ENCODE peak calls at places on chromosomes 4 and X, in five cellular contexts. A, W, R, O and E are unnamed samples.
A peak's percentile ranks its signal among the peaks of the same experiment; 100 is the strongest.

GRCh38 chr4:183455431-183456145 is 11.2 kb downstream of the CDKN2AIP start:
- DNase-seq in A (no peak), R (no peak), O (no peak), W (no peak), E (no peak)

GRCh38 chr4:164997324-164997723 is 19.9 kb upstream of the TRIM61 start:
- DNase-seq in A (no peak), R (peak; percentile 20), O (no peak), W (no peak), E (no peak)

GRCh38 chr4:109559625-109559982 is 442 bp upstream of the MCUB start:
- DNase-seq in A (no peak), R (peak; percentile 33), W (peak; percentile 68), O (peak; percentile 88), E (no peak)

GRCh38 chrX:9943420-9943819 is 23.7 kb upstream of the CLDN34 start:
- DNase-seq in O (no peak), W (no peak), A (no peak), R (no peak), E (no peak)

GRCh38 chrX:20740443-20740842 is 473.7 kb upstream of the RPS6KA3 start:
- DNase-seq in O (no peak), R (no peak), W (no peak), A (peak; percentile 21), E (no peak)

GRCh38 chr4:185142563-185142910 is 529 bp upstream of the SLC25A4 start:
- DNase-seq in W (no peak), R (no peak), O (no peak), A (no peak), E (no peak)

GRCh38 chr4:107997001-107997788 is 7.5 kb downstream of the HADH start:
- DNase-seq in R (no peak), A (no peak), O (no peak), W (no peak), E (peak; percentile 52)

GRCh38 chr4:85867281-85867680 is 392.3 kb downstream of the ARHGAP24 start:
- DNase-seq in A (no peak), O (no peak), R (no peak), W (no peak), E (no peak)

GRCh38 chr4:147830987-147831386 is 99.1 kb downstream of the ARHGAP10 start:
- DNase-seq in W (no peak), O (no peak), A (no peak), R (no peak), E (no peak)

GRCh38 chrX:71492086-71493065 is 40.5 kb upstream of the OGT start:
- DNase-seq in O (peak; percentile 93), A (no peak), R (no peak), W (peak; percentile 71), E (peak; percentile 61)

GRCh38 chr4:114272226-114272625 is 292.8 kb upstream of the ARSJ start:
- DNase-seq in O (no peak), R (no peak), W (no peak), A (no peak), E (no peak)

GRCh38 chrX:66625525-66625924 is 13.4 kb downstream of the EDA2R start:
- DNase-seq in O (no peak), A (no peak), W (no peak), R (peak; percentile 72), E (no peak)

GRCh38 chr4:60396680-60397079 is 803.4 kb upstream of the ADGRL3 start:
- DNase-seq in O (no peak), W (no peak), A (no peak), R (no peak), E (no peak)

GRCh38 chrX:1529328-1529727 is 7.7 kb downstream of the P2RY8 start:
- DNase-seq in A (no peak), R (no peak), W (peak; percentile 38), O (peak; percentile 64), E (no peak)

GRCh38 chrX:100636321-100636991 is at the start of gene TSPAN6:
- DNase-seq in R (no peak), O (peak; percentile 93), A (peak; percentile 87), W (peak; percentile 77), E (peak; percentile 60)

GRCh38 chr4:173591760-173592159 is 61.7 kb upstream of the HAND2 start:
- DNase-seq in A (peak; percentile 20), R (no peak), W (no peak), O (no peak), E (no peak)

GRCh38 chr4:1445716-1446445 is 39.6 kb upstream of the NKX1-1 start:
- DNase-seq in A (no peak), O (no peak), W (no peak), R (no peak), E (no peak)

GRCh38 chr4:87005690-87006461 is 71.1 kb downstream of the AFF1 start:
- DNase-seq in O (no peak), W (no peak), A (peak; percentile 52), R (peak; percentile 43), E (no peak)

GRCh38 chrX:150841466-150842197 is 56.8 kb downstream of the CD99L2 start:
- DNase-seq in O (no peak), R (no peak), A (no peak), W (no peak), E (no peak)

GRCh38 chr4:173891072-173891471 is 361.0 kb upstream of the HAND2 start:
- DNase-seq in A (no peak), O (no peak), R (no peak), W (no peak), E (no peak)

GRCh38 chrX:115023139-115023538 is 5.7 kb upstream of the IL13RA2 start:
- DNase-seq in R (no peak), W (no peak), O (no peak), A (no peak), E (no peak)

GRCh38 chr4:87835732-87836131 is 3.0 kb downstream of the MEPE start:
- DNase-seq in W (no peak), A (no peak), O (no peak), R (no peak), E (no peak)

GRCh38 chr4:127708985-127709384 is 21.2 kb upstream of the SLC25A31 start:
- DNase-seq in O (no peak), A (no peak), W (no peak), R (no peak), E (no peak)

GRCh38 chrX:123504047-123504446 is 228.8 kb downstream of the THOC2 start:
- DNase-seq in W (no peak), A (no peak), R (no peak), O (no peak), E (no peak)

GRCh38 chr4:89486042-89486441 is 178.4 kb upstream of the GPRIN3 start:
- DNase-seq in O (no peak), R (no peak), W (no peak), A (no peak), E (no peak)

GRCh38 chrX:104351173-104351769 is 96.5 kb upstream of the ESX1 start:
- DNase-seq in R (no peak), W (no peak), A (no peak), O (no peak), E (no peak)

GRCh38 chr4:177235026-177235425 is 74.6 kb upstream of the NEIL3 start:
- DNase-seq in A (no peak), R (no peak), W (no peak), O (no peak), E (no peak)

GRCh38 chrX:41906515-41907165 is 16.7 kb downstream of the CASK start:
- DNase-seq in A (no peak), O (no peak), R (no peak), W (no peak), E (no peak)

GRCh38 chr4:3866813-3867129 is 100.6 kb downstream of the ADRA2C start:
- DNase-seq in O (no peak), A (no peak), W (no peak), R (no peak), E (no peak)

GRCh38 chr4:153788064-153788418 is 842 bp downstream of the SFRP2 start:
- DNase-seq in O (no peak), A (peak; percentile 46), W (no peak), R (no peak), E (no peak)

GRCh38 chrX:28851871-28852270 is 264.6 kb downstream of the IL1RAPL1 start:
- DNase-seq in O (no peak), W (no peak), A (no peak), R (no peak), E (no peak)

GRCh38 chrX:41594634-41595033 is 94.1 kb upstream of the GPR34 start:
- DNase-seq in W (no peak), A (no peak), R (no peak), O (no peak), E (no peak)

GRCh38 chr4:184439856-184440592 is 34.3 kb downstream of the IRF2 start:
- DNase-seq in W (no peak), A (no peak), R (no peak), O (no peak), E (no peak)

GRCh38 chrX:49102221-49102620 is 21.3 kb downstream of the GPKOW start:
- DNase-seq in W (no peak), A (no peak), R (no peak), O (no peak), E (no peak)
- H3K4me3 ChIP-seq in W (no peak overlapping the region), A (no peak overlapping the region), R (no peak overlapping the region), O (no peak overlapping the region), E (no peak overlapping the region)

DNA sequence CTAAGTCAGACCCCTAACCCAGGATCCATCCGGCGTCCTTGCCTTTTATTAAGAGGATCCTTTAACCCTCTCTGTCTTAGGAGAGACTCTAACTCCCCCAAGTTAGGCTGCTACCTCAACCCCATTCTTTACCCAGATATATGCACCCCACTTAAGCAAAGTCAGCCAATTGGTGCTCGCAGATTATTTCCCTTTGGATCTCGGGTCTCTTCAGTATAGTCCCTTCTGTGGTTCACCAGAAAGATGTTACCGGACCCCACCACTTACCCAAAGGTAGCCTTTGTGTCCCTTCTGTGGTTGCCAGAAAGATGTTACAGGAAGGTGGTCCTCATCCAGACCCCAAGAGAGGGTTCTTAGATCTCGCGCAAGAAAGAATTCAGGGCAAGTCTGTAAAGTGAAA is 212.9 kb upstream of the GRID2 start:
- DNase-seq in W (no peak), A (no peak), O (no peak), R (no peak), E (no peak)
- H3K4me3 ChIP-seq in W (no peak overlapping the region), A (no peak overlapping the region), O (no peak overlapping the region), R (no peak overlapping the region), E (no peak overlapping the region)

DNA sequence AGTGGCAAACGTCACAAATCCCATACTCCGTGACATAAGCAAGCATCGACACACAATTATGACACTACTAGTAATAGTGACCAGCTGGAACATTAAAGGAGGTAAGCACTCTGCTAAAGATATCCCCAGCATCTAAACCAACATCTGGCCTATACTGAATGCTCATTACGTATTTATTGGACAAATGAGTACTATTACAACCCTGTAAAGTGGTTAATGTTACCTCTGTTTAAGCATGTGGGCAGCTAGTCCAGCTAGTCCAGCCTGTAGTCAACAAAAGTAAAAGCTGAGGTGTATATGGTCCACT is 419 bp upstream of the RPGR start:
- DNase-seq in W (no peak), O (no peak), R (no peak), A (no peak), E (no peak)
- H3K4me3 ChIP-seq in W (peak overlapping the region; percentile 74), O (no peak overlapping the region), R (peak overlapping the region; percentile 86), A (no peak overlapping the region), E (peak overlapping the region; percentile 71)

DNA sequence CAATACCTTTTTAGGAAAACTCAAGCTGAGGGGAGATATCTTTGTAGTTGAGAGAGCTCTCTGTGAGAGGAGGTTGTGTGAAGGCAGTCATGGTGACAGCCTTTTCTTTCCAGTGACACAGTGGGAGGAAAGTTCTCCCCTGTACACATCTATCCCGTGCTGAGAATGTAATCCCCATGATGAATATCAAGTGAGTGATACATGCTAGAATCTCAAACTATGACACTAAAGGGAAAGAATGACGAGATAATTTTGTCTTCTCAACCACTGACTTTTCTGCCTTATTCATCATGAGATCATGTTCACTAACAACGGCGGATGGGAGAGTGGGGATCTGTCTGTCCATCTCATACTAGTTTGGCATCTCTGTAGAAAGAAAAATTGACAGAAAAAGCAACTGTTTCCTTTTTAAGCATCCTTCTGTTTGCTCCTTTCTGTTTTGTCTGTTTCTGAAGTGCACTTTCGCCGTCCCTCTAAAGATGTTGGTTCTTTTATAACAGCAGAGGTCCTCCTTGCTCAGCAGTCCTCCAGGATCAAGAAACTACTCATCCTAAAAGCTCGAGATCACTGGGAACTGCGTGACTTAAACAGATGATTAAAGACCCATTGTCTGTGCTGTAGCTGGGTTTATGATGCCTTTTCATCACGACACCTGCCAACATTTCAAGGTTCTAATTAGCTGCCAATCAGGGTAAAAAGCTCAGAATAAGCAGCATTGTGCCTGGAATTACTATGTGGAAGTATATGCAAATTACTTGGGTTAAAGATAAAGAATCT is 137.6 kb downstream of the DCK start:
- DNase-seq in W (no peak), A (peak; percentile 58), O (no peak), R (no peak), E (no peak)
- H3K4me3 ChIP-seq in W (no peak overlapping the region), A (no peak overlapping the region), O (no peak overlapping the region), R (no peak overlapping the region), E (no peak overlapping the region)